ENCODE peak calls at places on chromosomes 2 and 18, in five cellular contexts. E is A549, C is IMR-90, S is HepG2, R is H1. V is an unnamed sample.
A peak's percentile ranks its signal among the peaks of the same experiment; 100 is the strongest.

GRCh38 chr2:25981596-25982272 is 563 bp downstream of the KIF3C start:
- DNase-seq in E (no peak), S (no peak), C (no peak), R (peak; percentile 54), V (peak; percentile 67)

GRCh38 chr2:43041167-43041566 is 185.2 kb downstream of the ZFP36L2 start:
- DNase-seq in E (no peak), R (no peak), S (no peak), C (no peak), V (peak; percentile 41)

GRCh38 chr2:214127178-214127970 is 283.5 kb upstream of the VWC2L start:
- DNase-seq in S (no peak), R (no peak), E (no peak), C (peak; percentile 57), V (no peak)

GRCh38 chr2:96153991-96154431 is 8.8 kb upstream of the DUSP2 start:
- DNase-seq in R (no peak), C (no peak), S (peak; percentile 27), E (no peak), V (no peak)

GRCh38 chr2:36559221-36559942 is 38.6 kb downstream of the FEZ2 start:
- DNase-seq in C (no peak), R (no peak), S (no peak), E (no peak), V (no peak)

GRCh38 chr18:23194150-23194968 is 59.1 kb downstream of the CABLES1 start:
- DNase-seq in C (peak; percentile 65), R (no peak), S (no peak), E (no peak), V (no peak)

GRCh38 chr2:222480497-222480896 is 56.2 kb downstream of the SGPP2 start:
- DNase-seq in E (no peak), C (no peak), S (no peak), R (no peak), V (no peak)

GRCh38 chr2:85154048-85154753 is 21.0 kb downstream of the TCF7L1 start:
- DNase-seq in S (no peak), E (no peak), C (peak; percentile 81), R (no peak), V (no peak)

GRCh38 chr2:15569658-15570615 is 8.8 kb upstream of the NBAS start:
- DNase-seq in S (no peak), E (no peak), R (no peak), C (no peak), V (no peak)

GRCh38 chr2:162301151-162301804 is 17.2 kb downstream of the IFIH1 start:
- DNase-seq in C (peak; percentile 75), R (no peak), S (peak; percentile 62), E (peak; percentile 11), V (peak; percentile 63)

GRCh38 chr2:9914384-9915065 is 37.0 kb upstream of the GRHL1 start:
- DNase-seq in S (no peak), E (peak; percentile 60), C (peak; percentile 91), R (no peak), V (peak; percentile 43)

GRCh38 chr18:70234667-70235459 is 29.4 kb upstream of the RTTN start:
- DNase-seq in C (peak; percentile 62), E (peak; percentile 14), R (no peak), S (no peak), V (peak; percentile 9)

GRCh38 chr2:24435391-24436316 is 55.4 kb upstream of the NCOA1 start:
- DNase-seq in R (no peak), S (no peak), E (no peak), C (peak; percentile 65), V (no peak)

GRCh38 chr2:172208881-172209325 is 106.2 kb upstream of the DLX2 start:
- DNase-seq in R (no peak), E (no peak), C (peak; percentile 79), S (no peak), V (no peak)

GRCh38 chr2:213317929-213318328 is 33.7 kb downstream of the SPAG16 start:
- DNase-seq in C (peak; percentile 83), R (no peak), S (no peak), E (no peak), V (no peak)

GRCh38 chr2:43075054-43075593 is 151.3 kb downstream of the ZFP36L2 start:
- DNase-seq in S (peak; percentile 76), E (no peak), C (peak; percentile 99), R (no peak), V (no peak)

GRCh38 chr2:219404954-219405353 is 13.2 kb upstream of the DES start:
- DNase-seq in E (no peak), S (no peak), C (no peak), R (peak; percentile 65), V (no peak)

GRCh38 chr2:205772983-205773382 is 90.7 kb downstream of the NRP2 start:
- DNase-seq in S (no peak), C (no peak), E (no peak), R (no peak), V (no peak)

GRCh38 chr2:185618630-185619029 is 120.0 kb upstream of the FSIP2 start:
- DNase-seq in C (no peak), R (no peak), S (no peak), E (no peak), V (no peak)

GRCh38 chr18:54003195-54003594 is 221.3 kb downstream of the MBD2 start:
- DNase-seq in C (no peak), S (no peak), R (no peak), E (no peak), V (no peak)

GRCh38 chr2:98861601-98862000 is 74.4 kb downstream of the CRACDL start:
- DNase-seq in E (no peak), S (no peak), R (no peak), C (no peak), V (no peak)

GRCh38 chr18:79629606-79630005 is 50.0 kb upstream of the CTDP1 start:
- DNase-seq in S (no peak), R (no peak), E (no peak), C (no peak), V (no peak)

GRCh38 chr2:218886461-218886947 is 5.9 kb downstream of the WNT10A start:
- DNase-seq in E (no peak), C (no peak), R (no peak), S (no peak), V (no peak)

GRCh38 chr2:45944075-45944474 is 292.6 kb downstream of the PRKCE start:
- DNase-seq in R (no peak), C (peak; percentile 81), S (no peak), E (no peak), V (no peak)

GRCh38 chr2:135875491-135876065 is 665 bp downstream of the MCM6 start:
- DNase-seq in E (peak; percentile 39), S (no peak), R (peak; percentile 70), C (peak; percentile 60), V (peak; percentile 64)

DNA sequence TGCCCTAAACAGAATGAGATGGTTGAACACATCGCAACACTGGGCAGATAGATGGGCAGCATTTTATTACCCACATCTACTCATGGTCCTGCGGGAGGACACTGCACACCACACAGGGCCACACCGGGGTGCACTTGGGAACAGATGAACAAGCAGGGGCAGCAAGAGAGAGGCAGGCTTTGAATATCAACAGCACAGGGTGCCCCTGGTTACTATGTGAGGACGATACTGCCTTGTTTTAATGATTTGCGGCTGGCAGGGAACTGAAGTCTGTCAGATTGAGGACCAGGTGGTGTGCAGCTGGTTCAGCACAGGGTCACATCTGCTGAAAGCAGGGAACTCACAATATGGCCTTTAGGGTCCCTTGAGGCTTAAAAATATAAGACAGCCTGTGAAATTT is 195.7 kb downstream of the PIEZO2 start:
- DNase-seq in S (no peak), C (no peak), R (no peak), E (no peak), V (no peak)
- TF ChIP-seq MAFK in S (no peak), C (no peak), R (no peak), E (no peak), V (no peak)

GRCh38 chr2:141871913-141872634 is 258.7 kb downstream of the LRP1B start:
- DNase-seq in S (no peak), C (no peak), R (no peak), E (no peak), V (no peak)
- TF ChIP-seq MAFK in S (no peak), C (no peak), R (no peak), E (no peak), V (no peak)

DNA sequence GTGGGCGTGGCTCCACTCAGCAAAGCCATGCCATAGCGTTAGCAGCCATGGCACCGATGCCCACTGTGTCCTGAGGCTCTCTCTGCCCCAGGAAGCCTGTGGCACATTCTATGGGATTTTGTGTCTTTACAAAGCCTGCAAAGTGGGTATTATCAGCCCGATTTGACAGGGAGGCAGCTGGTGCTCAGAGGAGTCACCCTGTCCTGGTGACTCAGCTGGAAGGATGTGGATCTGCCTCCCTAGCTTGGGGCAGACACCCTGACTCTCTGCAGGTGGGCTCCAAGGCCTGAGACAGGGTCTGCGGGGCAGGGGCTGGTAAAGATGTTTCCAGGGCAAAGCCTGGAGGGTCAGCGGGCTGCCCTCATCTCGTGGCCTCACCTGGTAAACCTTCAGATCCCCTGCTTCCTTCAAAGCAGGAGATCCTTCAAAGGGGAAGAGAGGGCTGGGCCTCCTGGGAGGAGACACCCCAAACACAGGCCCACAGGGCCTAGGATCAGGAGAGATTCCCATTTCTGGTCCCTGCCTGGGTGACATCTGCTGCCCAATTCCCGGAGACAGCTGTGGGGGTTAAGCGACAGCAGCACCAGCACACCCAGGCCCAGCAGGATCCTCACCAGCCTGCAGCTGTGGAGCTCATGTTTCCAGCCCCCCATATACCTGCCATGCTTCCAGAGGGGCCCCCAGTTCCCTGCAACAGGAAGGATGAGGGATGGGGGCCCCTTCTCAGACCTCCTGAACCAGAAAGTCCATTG is 3.0 kb upstream of the ASB1 start:
- DNase-seq in E (no peak), S (no peak), C (peak; percentile 53), R (no peak), V (peak; percentile 49)
- TF ChIP-seq MAFK in E (no peak), S (no peak), C (no peak), R (no peak), V (no peak)

GRCh38 chr2:72143441-72144356 is 4.0 kb downstream of the CYP26B1 start:
- DNase-seq in S (no peak), C (no peak), E (no peak), R (peak; percentile 76), V (no peak)

GRCh38 chr2:72145658-72146329 is 1.9 kb downstream of the CYP26B1 start:
- DNase-seq in C (no peak), E (no peak), R (peak; percentile 45), S (no peak), V (no peak)

GRCh38 chr2:72146357-72147302 is 1.0 kb downstream of the CYP26B1 start:
- DNase-seq in E (no peak), C (no peak), S (no peak), R (peak; percentile 58), V (no peak)

GRCh38 chr2:72144412-72144745 is 3.3 kb downstream of the CYP26B1 start:
- DNase-seq in E (no peak), R (no peak), C (no peak), S (no peak), V (no peak)

DNA sequence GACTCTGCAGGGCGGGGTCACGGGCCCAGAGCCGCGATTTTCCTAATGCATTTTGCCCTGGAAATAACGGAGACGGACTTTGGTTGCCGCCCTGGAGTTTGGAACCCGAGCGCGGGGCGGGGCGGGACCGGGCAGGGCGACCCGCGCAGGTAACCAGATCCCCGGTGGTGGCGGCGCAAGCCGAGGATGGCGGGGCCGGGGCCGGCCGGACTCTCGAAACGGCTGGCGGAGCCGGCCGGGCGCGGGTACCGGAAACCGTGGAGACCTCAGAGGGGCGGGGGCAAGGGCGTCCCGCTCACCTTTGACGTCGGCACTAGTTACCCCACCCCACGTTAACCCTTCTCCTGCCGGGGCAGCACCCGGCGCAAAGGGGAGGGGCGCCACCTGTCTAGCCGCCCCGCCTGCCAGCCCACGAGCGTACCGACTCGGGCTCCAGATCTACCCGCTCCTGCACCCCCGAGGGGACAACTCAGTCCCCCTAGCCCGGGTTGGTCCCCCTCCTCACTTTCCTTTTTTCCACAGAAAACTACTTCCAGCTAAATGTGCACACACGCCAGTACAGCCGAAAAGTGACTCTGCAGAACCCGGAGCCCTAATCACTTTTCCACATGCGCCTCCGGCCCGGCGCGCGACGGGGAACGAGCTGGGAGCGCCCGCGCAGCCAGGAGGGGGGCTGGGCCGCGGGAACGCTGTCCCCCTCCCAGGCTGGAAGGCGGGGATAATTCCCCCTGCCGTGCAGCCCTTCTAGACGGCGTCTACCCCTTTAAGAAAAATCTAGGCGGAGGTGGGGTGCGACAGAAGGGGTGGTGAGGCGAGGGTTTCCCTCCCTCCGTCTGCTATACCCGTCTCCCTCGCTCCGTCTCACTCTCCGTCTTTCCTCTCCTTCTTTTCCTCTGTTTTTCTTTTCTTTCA is 2.7 kb downstream of the CYP26B1 start:
- DNase-seq in S (peak; percentile 24), E (peak; percentile 96), C (no peak), R (peak; percentile 92), V (no peak)
- TF ChIP-seq MAFK in S (no peak), E (peak; percentile 58), C (no peak), R (no peak), V (no peak)